ENCODE peak calls at places on chromosomes 7 and 10, in four cellular contexts. H is HepG2, D is GM12878, V is K562. J is an unnamed sample.

GRCh38 chr7:33215992-33216391 is 86.6 kb downstream of the BBS9 start:
- DNase-seq in D (no peak), V (no peak), H (peak), J (no peak)

GRCh38 chr7:41431671-41432070 is 271.2 kb downstream of the INHBA start:
- DNase-seq in V (no peak), H (no peak), D (no peak), J (no peak)

GRCh38 chr7:55100172-55100961 is 81.5 kb downstream of the EGFR start:
- DNase-seq in H (no peak), D (no peak), V (no peak), J (no peak)

GRCh38 chr7:18494821-18495408 is 634 bp upstream of the HDAC9 start:
- DNase-seq in H (no peak), V (no peak), D (no peak), J (no peak)

GRCh38 chr10:117860135-117860534 is 186.6 kb downstream of the RAB11FIP2 start:
- DNase-seq in D (no peak), H (no peak), V (no peak), J (no peak)

GRCh38 chr7:82726038-82726800 is 282.6 kb upstream of the CACNA2D1 start:
- DNase-seq in D (no peak), H (no peak), V (no peak), J (no peak)

GRCh38 chr10:72483452-72483851 is 128.7 kb upstream of the DNAJB12 start:
- DNase-seq in V (no peak), H (no peak), D (no peak), J (no peak)

GRCh38 chr10:48462482-48463020 is 142.3 kb downstream of the ARHGAP22 start:
- DNase-seq in V (no peak), D (no peak), H (no peak), J (no peak)

GRCh38 chr7:32093415-32094408 is 23.5 kb upstream of the PDE1C start:
- DNase-seq in D (no peak), H (no peak), V (no peak), J (no peak)

GRCh38 chr10:127964644-127965043 is 57.7 kb downstream of the PTPRE start:
- DNase-seq in V (no peak), D (no peak), H (no peak), J (no peak)

GRCh38 chr10:14653271-14654161 is 121.2 kb downstream of the FAM107B start:
- DNase-seq in D (no peak), V (no peak), H (no peak), J (peak)

DNA sequence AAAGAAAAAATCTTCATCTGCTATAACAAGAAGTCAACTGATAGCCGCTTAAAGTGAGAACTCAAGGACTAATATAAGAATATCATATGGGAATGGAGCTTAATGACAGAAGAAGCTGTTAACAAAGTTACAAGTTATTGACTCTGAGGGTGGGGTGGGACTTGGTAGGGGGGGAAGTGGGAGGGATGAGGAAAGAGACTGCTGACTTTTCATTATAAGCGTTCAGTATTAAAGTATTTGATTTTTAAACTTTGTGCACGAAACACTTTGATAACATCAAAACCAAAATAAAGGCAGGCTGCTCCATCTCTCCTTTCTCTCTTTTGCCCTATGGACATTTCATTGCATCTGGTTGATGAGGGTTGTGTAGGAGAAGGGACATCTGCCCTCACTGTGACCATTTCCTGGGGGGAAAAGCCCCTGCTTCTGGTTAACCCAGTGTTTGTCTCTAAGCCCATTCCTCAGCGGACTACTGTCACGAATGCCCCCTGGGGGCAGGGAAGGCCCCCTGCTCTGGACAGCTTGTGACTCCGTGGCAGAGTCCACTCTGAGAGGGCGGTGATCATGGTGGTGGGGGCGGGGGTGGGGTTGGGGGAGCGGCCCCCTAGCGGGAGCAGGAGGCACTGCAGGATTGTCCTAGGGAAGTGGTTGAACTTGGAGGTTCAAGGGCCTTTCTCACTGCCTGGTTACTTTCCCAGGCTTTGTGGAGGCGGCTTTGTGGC is 17.4 kb downstream of the SLC13A4 start:
- DNase-seq in H (peak), D (no peak), V (peak), J (peak)
- TF ChIP-seq CHD4 in H (no peak), D (no peak), V (no peak), J (no peak)

GRCh38 chr10:116819999-116820677 is 29.2 kb upstream of the ENO4 start:
- DNase-seq in V (no peak), H (no peak), D (no peak), J (no peak)

GRCh38 chr10:116815641-116816415 is 33.5 kb upstream of the ENO4 start:
- DNase-seq in D (no peak), V (no peak), H (no peak), J (no peak)

GRCh38 chr10:116817178-116817577 is 32.1 kb upstream of the ENO4 start:
- DNase-seq in D (no peak), H (no peak), V (no peak), J (no peak)

DNA sequence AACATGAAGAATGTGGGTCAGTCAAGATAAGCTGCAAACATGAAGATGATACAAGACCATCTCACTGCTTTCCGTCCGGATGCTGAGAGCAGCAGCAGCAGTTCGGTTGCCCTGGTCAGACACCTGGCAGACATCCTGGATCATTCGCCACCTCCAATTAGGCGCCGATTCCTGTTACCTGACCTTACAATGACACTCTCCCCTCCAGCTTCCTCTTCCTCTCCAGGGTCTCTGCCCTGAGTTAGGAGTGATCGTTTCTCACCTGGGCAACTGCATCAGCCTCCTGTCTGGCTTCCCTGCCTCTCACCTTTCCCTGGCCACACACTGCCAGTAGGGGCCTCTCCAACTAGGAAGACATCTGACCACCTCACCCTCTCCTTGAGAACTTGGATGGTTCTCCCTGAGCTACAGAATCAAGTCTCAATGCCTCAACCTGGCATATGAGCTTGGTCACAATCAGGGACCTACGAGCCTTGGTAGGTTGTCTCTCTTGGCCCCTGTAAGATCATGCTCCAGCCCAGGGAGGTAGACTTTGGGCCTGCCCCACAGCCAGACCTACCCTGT is 31.4 kb upstream of the ENO4 start:
- DNase-seq in V (no peak), H (no peak), D (no peak), J (no peak)
- TF ChIP-seq CEBPB in V (no peak), H (no peak), D (no peak), J (no peak)

DNA sequence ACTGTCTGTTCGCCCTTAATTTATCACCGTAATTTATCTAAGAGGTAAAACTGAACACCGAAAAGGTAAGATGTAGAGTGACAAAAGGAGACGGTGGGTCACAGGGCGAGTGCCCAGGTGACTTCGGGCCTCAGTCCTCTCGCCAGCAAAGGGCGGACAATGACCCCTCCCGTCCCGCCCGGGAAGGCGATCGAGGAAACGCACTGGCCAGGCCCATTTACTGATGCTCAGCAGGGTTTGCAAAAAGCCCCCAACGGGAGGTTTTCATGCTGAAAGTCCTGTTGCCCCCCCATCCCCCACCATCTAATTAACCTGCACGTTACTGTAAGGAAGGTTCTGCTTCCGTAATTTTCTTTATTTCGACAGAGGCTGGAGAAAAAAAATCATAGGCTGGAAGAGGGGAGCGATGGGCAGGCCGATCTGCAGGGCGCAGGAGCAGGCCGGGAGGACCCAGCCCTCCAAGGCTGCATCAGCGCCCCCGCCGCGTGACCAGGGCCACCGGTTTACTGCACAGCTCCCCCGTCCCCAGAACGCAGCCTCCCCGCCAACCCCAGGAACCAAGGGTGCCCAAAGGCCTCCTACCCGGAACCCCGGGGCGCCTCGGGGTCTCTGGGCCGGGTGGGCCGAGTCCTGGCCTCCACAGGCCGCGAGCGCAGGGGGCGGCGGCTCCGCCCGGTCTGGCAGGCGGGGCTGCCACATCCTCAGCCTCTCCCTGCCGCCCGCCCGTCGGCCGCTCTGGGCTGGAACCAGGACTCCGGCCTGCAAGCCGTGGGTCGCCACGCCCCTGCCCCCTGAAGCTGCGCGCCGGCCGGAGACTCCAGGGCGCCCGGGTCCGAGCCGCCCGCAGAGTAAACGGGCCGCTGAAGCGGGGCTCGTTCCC is 637 bp downstream of the OAT start:
- DNase-seq in V (peak), D (no peak), H (peak), J (peak)
- TF ChIP-seq CHD4 in V (no peak), D (no peak), H (no peak), J (no peak)

DNA sequence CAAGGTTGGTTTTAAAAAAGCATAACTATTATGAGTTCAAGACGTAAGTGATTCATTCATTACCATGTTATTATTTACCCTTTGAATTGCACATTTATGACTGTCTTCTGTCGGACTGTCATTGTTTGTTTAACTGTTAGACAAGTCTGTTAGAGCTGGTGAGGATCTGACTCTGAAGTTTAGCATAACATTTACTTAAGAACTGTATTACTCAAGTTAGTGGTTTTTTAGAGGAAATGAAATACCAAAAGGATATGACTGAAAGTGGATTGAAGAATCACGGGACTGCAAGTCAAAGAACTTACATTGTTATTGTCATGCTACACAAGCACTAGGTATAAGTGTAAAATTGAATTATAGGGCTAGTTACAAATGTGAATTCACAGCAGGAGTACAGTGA is 2.2 kb downstream of the CSGALNACT2 start:
- DNase-seq in D (no peak), V (no peak), H (peak), J (peak)
- TF ChIP-seq CEBPB in D (no peak), V (no peak), H (no peak), J (no peak)

J was measured in A549.